ENCODE peak calls at places on chromosome 21, in seven cellular contexts. N, S, F, J, R, Y and M are unnamed samples.

GRCh38 chr21:26565546-26565945 is 7.5 kb downstream of the CYYR1 start:
- DNase-seq in N (no peak), J (no peak), Y (no peak), F (no peak), S (no peak), R (no peak), M (no peak)

GRCh38 chr21:15061284-15061683 is 3.5 kb downstream of the NRIP1 start:
- DNase-seq in S (no peak), R (no peak), N (no peak), J (no peak), Y (no peak), F (no peak), M (no peak)

GRCh38 chr21:37783016-37783415 is 133.2 kb downstream of the KCNJ6 start:
- DNase-seq in R (no peak), J (no peak), S (no peak), Y (no peak), F (no peak), N (no peak), M (no peak)

GRCh38 chr21:43193651-43194302 is 25.0 kb downstream of the CRYAA start:
- DNase-seq in S (no peak), F (peak), J (no peak), Y (no peak), N (peak), R (peak), M (no peak)

GRCh38 chr21:28833181-28833580 is 159.5 kb downstream of the LTN1 start:
- DNase-seq in R (no peak), F (no peak), Y (no peak), J (no peak), S (no peak), N (no peak), M (no peak)

GRCh38 chr21:33481314-33481943 is 1.7 kb upstream of the TMEM50B start:
- DNase-seq in F (no peak), Y (no peak), R (no peak), J (no peak), N (no peak), S (no peak), M (no peak)

GRCh38 chr21:36820176-36821031 is 121.5 kb downstream of the SIM2 start:
- DNase-seq in R (no peak), Y (no peak), N (no peak), J (peak), F (no peak), S (no peak), M (no peak)

GRCh38 chr21:38804617-38805281 is 980 bp upstream of the ETS2 start:
- DNase-seq in J (peak), S (peak), N (peak), R (peak), F (peak), Y (no peak), M (peak)

GRCh38 chr21:29682800-29683199 is 257.0 kb downstream of the GRIK1 start:
- DNase-seq in S (no peak), J (no peak), F (no peak), N (no peak), Y (no peak), R (no peak), M (no peak)

GRCh38 chr21:42737969-42738590 is 84.7 kb downstream of the PDE9A start:
- DNase-seq in N (peak), R (no peak), J (no peak), F (no peak), S (peak), Y (no peak), M (peak)

GRCh38 chr21:14495075-14495474 is 51.0 kb downstream of the SAMSN1 start:
- DNase-seq in S (no peak), Y (no peak), R (no peak), J (no peak), F (no peak), N (no peak), M (no peak)

GRCh38 chr21:44006656-44007055 is 5.5 kb upstream of the TRAPPC10 start:
- DNase-seq in F (no peak), R (peak), N (no peak), J (no peak), S (no peak), Y (no peak), M (no peak)

GRCh38 chr21:39645331-39645730 is 32.6 kb downstream of the B3GALT5 start:
- DNase-seq in R (no peak), N (no peak), J (peak), F (no peak), Y (peak), S (no peak), M (no peak)

GRCh38 chr21:37547615-37547975 is 181.0 kb downstream of the DYRK1A start:
- DNase-seq in Y (no peak), S (no peak), F (no peak), N (no peak), R (no peak), J (no peak), M (no peak)

GRCh38 chr21:14064296-14064645 is 146.5 kb downstream of the LIPI start:
- DNase-seq in F (no peak), N (no peak), Y (no peak), S (no peak), R (peak), J (no peak), M (no peak)

GRCh38 chr21:42847051-42847707 is 32.2 kb downstream of the WDR4 start:
- DNase-seq in S (no peak), R (peak), Y (no peak), N (peak), F (peak), J (no peak), M (no peak)

GRCh38 chr21:36350282-36350910 is 30.4 kb downstream of the MORC3 start:
- DNase-seq in F (no peak), S (no peak), Y (no peak), R (no peak), J (no peak), N (no peak), M (no peak)

GRCh38 chr21:33023574-33024277 is 2.0 kb upstream of the OLIG2 start:
- DNase-seq in J (no peak), S (no peak), R (no peak), N (no peak), Y (no peak), F (peak), M (no peak)

GRCh38 chr21:15841856-15842564 is 112.2 kb downstream of the USP25 start:
- DNase-seq in J (no peak), N (no peak), Y (no peak), S (no peak), F (no peak), R (no peak), M (no peak)

GRCh38 chr21:37742532-37742931 is 173.7 kb downstream of the KCNJ6 start:
- DNase-seq in F (no peak), S (no peak), N (no peak), R (no peak), J (no peak), Y (no peak), M (no peak)

GRCh38 chr21:33403128-33403785 is at the start of gene IFNGR2:
- DNase-seq in Y (no peak), F (peak), R (peak), N (peak), J (peak), S (peak), M (peak)

GRCh38 chr21:17359781-17360180 is 153.1 kb upstream of the CXADR start:
- DNase-seq in J (no peak), S (no peak), R (no peak), F (no peak), N (no peak), Y (no peak), M (no peak)

GRCh38 chr21:28142692-28143091 is 850.0 kb downstream of the LTN1 start:
- DNase-seq in R (no peak), J (no peak), S (no peak), Y (no peak), F (no peak), N (no peak), M (no peak)

GRCh38 chr21:20971296-20971921 is 26.8 kb upstream of the NCAM2 start:
- DNase-seq in F (peak), N (peak), Y (no peak), J (no peak), R (no peak), S (no peak), M (peak)

GRCh38 chr21:43585924-43586411 is 73.3 kb downstream of the HSF2BP start:
- DNase-seq in N (peak), S (peak), R (no peak), Y (peak), F (no peak), J (no peak), M (no peak)

GRCh38 chr21:43933680-43934079 is 68.7 kb downstream of the AGPAT3 start:
- DNase-seq in J (no peak), Y (no peak), N (no peak), S (no peak), R (no peak), F (no peak), M (no peak)

GRCh38 chr21:16587671-16588379 is 858.0 kb downstream of the USP25 start:
- DNase-seq in R (peak), Y (no peak), J (no peak), N (peak), S (no peak), F (peak), M (no peak)

GRCh38 chr21:43864313-43864805 is 664 bp upstream of the AGPAT3 start:
- DNase-seq in Y (no peak), R (no peak), S (peak), F (peak), J (peak), N (peak), M (peak)

DNA sequence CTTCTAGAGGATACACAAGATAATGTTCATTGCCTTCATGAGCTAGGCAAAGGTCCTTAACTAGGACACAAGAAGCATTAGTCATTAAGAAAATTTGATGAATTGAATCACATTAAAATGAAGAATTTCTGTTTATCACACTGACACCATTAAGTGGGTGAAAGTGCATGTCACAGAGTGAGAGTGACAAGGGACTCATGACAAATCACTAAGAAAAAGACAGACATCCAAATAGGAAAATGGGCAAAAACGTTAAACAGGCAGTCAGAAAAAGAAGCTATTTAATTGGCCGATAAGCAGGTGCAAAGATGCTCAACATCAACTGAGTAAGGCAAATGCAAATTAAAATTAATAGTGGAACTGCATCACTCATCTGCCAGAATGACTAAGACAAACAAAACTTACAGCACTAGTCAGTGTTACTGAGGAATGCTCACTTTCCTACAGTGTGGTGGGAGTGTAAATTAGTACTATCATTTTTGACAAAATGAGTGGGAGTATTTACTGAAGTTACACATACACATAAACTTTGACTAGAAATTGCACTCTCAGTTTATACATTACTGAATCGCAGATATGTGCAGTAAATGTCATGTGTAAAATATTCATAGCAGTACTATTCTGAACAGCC is 39.2 kb upstream of the RUNX1 start:
- DNase-seq in R (no peak), Y (no peak), S (no peak), N (no peak), F (no peak), J (no peak), M (no peak)
- TF ChIP-seq POLR2AphosphoS5 in R (no peak), Y (no peak), S (no peak), N (no peak), F (no peak), J (no peak), M (no peak)

GRCh38 chr21:31887596-31887920 is 14.7 kb downstream of the HUNK start:
- DNase-seq in N (no peak), F (no peak), J (no peak), R (peak), S (no peak), Y (no peak), M (no peak)
- TF ChIP-seq EP300 in N (no peak), F (no peak), J (no peak), R (no peak), S (no peak), Y (no peak), M (no peak)

GRCh38 chr21:41593784-41594138 is 85.8 kb upstream of the TMPRSS2 start:
- DNase-seq in S (peak), R (peak), Y (no peak), N (no peak), J (peak), F (no peak), M (no peak)
- H3K27ac ChIP-seq in S (peak), R (no peak), Y (no peak), N (no peak), J (no peak), F (no peak), M (peak)

GRCh38 chr21:34744801-34745200 is 76.0 kb downstream of the CLIC6 start:
- DNase-seq in R (no peak), F (no peak), N (no peak), S (no peak), Y (no peak), J (no peak), M (no peak)

GRCh38 chr21:34748862-34749261 is 80.1 kb downstream of the CLIC6 start:
- DNase-seq in J (no peak), Y (no peak), S (no peak), R (no peak), F (no peak), N (no peak), M (no peak)

GRCh38 chr21:34743831-34744230 is 75.0 kb downstream of the CLIC6 start:
- DNase-seq in S (peak), J (no peak), R (peak), F (no peak), N (no peak), Y (no peak), M (peak)

GRCh38 chr21:34743285-34743684 is 74.5 kb downstream of the CLIC6 start:
- DNase-seq in Y (no peak), N (no peak), R (no peak), S (no peak), J (no peak), F (no peak), M (no peak)

GRCh38 chr21:34745557-34746255 is 76.9 kb downstream of the CLIC6 start:
- DNase-seq in S (peak), J (peak), R (peak), N (peak), F (peak), Y (no peak), M (peak)
- TF ChIP-seq POLR2AphosphoS5 in S (no peak), J (no peak), R (no peak), N (no peak), F (no peak), Y (no peak), M (no peak)

DNA sequence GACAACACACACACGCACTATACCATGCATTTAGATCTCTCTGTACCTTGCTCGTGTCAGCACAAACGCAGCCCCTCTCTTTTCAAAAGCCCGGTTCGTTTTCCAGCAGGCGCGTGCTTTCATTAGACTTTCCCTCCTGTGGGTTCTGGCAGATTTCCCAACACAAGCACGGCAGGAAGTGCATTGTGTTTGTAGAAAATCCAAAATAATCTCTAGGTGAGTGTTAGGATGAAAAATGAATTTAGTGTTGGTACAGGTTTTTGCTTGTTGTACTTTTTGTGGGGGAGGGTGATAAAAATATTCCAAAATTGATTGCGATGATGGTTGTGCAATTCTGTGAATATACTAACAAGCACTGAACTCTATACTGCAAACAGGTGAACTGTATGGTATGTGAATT is 54.1 kb upstream of the POFUT2 start:
- DNase-seq in F (no peak), J (no peak), R (no peak), Y (no peak), N (no peak), S (no peak), M (no peak)
- TF ChIP-seq EP300 in F (no peak), J (no peak), R (no peak), Y (no peak), N (no peak), S (no peak), M (no peak)

DNA sequence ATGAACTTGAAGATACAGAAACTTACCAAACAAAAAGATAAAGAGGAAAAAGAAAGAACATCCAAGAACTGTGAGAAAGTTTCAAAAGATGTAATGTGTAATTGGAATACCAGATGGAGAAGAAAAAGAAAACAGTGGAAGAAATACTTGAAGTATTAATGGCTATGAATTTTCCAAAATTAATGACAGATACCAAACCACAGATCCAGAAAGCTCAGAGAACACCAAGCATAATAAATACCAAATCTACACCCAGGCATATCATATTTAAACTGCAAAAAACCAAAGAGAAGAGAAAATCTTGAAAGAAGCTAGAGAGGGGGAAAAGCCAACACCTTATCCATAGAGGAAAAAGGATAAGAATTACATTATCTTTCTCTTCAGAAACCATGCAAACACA is 136.4 kb downstream of the CLIC6 start:
- DNase-seq in N (no peak), J (no peak), R (no peak), Y (no peak), F (no peak), S (no peak), M (no peak)
- H3K27ac ChIP-seq in N (no peak), J (no peak), R (no peak), Y (no peak), F (no peak), S (no peak), M (no peak)